ENCODE peak calls at places on chromosomes 2 and 18, in six cellular contexts. Z, B, T, Q, L and D are unnamed samples.

GRCh38 chr18:54888933-54889332 is 60.7 kb downstream of the RAB27B start:
- DNase-seq in Z (peak; percentile 45), B (no peak), T (peak; percentile 73), Q (peak; percentile 81), L (peak; percentile 63), D (no peak)

GRCh38 chr18:59994357-59994756 is 94.6 kb downstream of the PMAIP1 start:
- DNase-seq in Z (peak; percentile 17), B (peak; percentile 13), T (peak; percentile 2), Q (peak; percentile 45), L (no peak), D (no peak)

GRCh38 chr2:43226955-43227829 is 786 bp upstream of the ZFP36L2 start:
- DNase-seq in Z (peak; percentile 95), B (peak; percentile 79), T (peak; percentile 94), Q (peak; percentile 87), L (peak; percentile 76), D (peak; percentile 72)

GRCh38 chr2:44051948-44052347 is 56.2 kb upstream of the LRPPRC start:
- DNase-seq in Z (no peak), B (no peak), T (no peak), Q (no peak), L (no peak), D (no peak)

GRCh38 chr18:5895300-5895885 is at the start of gene TMEM200C:
- DNase-seq in Z (peak; percentile 7), B (peak; percentile 2), T (no peak), Q (no peak), L (no peak), D (no peak)

GRCh38 chr2:235577404-235578330 is 83.8 kb downstream of the AGAP1 start:
- DNase-seq in Z (peak; percentile 73), B (no peak), T (peak; percentile 79), Q (peak; percentile 78), L (no peak), D (no peak)

GRCh38 chr2:149094217-149095015 is 55.9 kb downstream of the LYPD6B start:
- DNase-seq in Z (no peak), B (no peak), T (peak; percentile 85), Q (peak; percentile 7), L (peak; percentile 12), D (no peak)

GRCh38 chr2:43225788-43226557 is 433 bp downstream of the ZFP36L2 start:
- DNase-seq in Z (peak; percentile 83), B (peak; percentile 85), T (peak; percentile 69), Q (peak; percentile 84), L (peak; percentile 76), D (peak; percentile 81)

GRCh38 chr2:2932692-2933305 is 444.8 kb downstream of the EIPR1 start:
- DNase-seq in Z (no peak), B (no peak), T (no peak), Q (no peak), L (no peak), D (no peak)

DNA sequence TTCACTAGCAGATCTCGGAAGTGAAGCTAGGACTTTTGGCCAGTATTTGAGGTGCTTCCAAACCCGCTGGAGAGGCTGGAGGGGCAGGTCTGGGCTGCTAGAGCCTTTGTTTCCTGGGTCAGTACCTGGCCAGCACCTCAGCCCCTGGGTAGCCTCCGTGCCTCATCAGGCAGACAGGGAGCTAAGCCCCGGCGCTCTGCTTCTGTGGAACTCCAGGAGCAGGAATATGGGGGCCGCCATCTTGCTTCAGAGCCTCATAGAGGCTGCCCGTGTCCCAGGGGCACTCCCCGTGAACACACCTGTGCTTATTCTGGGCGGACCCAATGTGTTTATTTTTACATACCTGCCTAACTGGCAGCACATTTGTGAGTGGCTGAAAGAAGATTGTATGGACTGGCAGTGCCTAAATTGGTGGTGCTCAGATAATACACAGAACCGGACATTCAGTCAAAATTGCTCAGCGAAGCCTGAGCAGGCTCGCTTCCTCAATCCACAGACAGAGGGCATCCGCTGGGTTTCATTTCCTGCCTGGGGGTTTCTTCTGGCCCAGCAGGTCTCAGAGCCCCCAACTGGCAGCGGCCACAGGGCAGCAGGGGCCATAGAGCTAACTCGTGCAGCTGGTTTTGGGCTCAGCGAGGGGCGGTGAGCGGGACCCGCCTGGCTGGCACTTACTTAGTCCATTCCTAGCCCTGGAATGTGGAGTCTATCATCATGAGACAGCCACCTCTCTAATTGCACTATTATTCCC is 176.8 kb upstream of the ALKAL2 start:
- DNase-seq in Z (no peak), B (peak; percentile 74), T (no peak), Q (no peak), L (no peak), D (no peak)
- TF ChIP-seq CTCF in Z (no peak), B (peak; percentile 52), T (no peak), Q (no peak), L (no peak), D (no peak)

GRCh38 chr2:198053776-198054175 is 249.4 kb downstream of the PLCL1 start:
- DNase-seq in Z (no peak), B (no peak), T (no peak), Q (no peak), L (no peak), D (no peak)

GRCh38 chr2:198052741-198053140 is 248.3 kb downstream of the PLCL1 start:
- DNase-seq in Z (no peak), B (no peak), T (no peak), Q (no peak), L (no peak), D (no peak)

GRCh38 chr2:198055726-198056125 is 251.3 kb downstream of the PLCL1 start:
- DNase-seq in Z (no peak), B (no peak), T (no peak), Q (no peak), L (no peak), D (no peak)

GRCh38 chr2:198053173-198053572 is 248.8 kb downstream of the PLCL1 start:
- DNase-seq in Z (no peak), B (no peak), T (no peak), Q (no peak), L (no peak), D (no peak)

GRCh38 chr2:198054299-198054698 is 249.9 kb downstream of the PLCL1 start:
- DNase-seq in Z (peak; percentile 44), B (peak; percentile 2), T (peak; percentile 33), Q (peak; percentile 50), L (peak; percentile 3), D (peak; percentile 65)
- TF ChIP-seq CTCF in Z (peak; percentile 63), B (no peak), T (peak; percentile 57), Q (peak; percentile 70), L (peak; percentile 46), D (peak; percentile 57)

GRCh38 chr2:222916229-222917197 is 55.7 kb downstream of the ACSL3 start:
- DNase-seq in Z (no peak), B (no peak), T (no peak), Q (peak; percentile 33), L (no peak), D (no peak)

GRCh38 chr2:222919841-222920609 is 59.2 kb downstream of the ACSL3 start:
- DNase-seq in Z (peak; percentile 75), B (no peak), T (peak; percentile 87), Q (peak; percentile 91), L (peak; percentile 58), D (no peak)

GRCh38 chr2:222912117-222912516 is 51.3 kb downstream of the ACSL3 start:
- DNase-seq in Z (peak; percentile 65), B (peak; percentile 72), T (peak; percentile 90), Q (peak; percentile 86), L (no peak), D (peak; percentile 37)

GRCh38 chr2:222912776-222913175 is 51.9 kb downstream of the ACSL3 start:
- DNase-seq in Z (no peak), B (no peak), T (no peak), Q (no peak), L (no peak), D (no peak)

DNA sequence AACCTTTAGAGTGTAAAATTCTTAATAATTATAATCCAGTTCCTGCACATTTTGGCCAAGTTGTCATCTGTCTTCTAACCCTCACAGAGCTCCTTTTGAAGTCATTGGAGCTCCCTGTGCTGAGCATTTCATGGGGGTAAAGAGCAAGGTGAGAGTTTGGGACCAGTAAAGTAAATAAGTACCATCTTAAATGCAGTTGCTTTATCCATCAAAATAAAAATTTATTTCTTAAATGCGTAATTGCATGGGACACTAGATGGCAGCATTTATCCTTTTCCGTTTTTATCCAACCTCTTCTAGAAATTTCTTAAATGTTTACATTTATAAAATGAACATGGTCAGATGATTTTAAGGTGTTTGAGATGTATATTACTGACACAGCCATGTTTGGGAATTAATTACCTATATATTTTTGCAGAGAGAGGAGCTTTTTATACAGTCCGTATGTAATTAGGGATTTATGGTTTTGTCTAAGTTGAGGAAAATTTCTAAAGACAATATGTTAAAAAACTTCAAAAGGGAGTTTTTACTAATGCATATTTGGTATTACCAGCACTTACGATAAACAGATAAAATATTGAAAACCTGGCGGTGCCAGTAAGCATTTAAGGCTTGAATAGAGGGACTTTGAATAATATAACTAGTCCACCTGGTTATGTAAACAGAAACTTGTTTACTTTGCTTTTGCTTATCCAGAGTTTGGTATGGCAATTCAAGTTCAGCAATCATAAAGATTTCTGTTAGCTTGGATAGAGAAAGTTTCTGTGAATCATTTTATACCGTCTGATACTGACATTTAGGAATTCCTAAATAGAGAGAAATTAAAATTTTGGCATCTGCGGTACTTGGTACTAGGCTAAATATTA is 54.5 kb downstream of the ACSL3 start:
- DNase-seq in Z (peak; percentile 49), B (no peak), T (peak; percentile 42), Q (peak; percentile 60), L (no peak), D (no peak)
- TF ChIP-seq CTCF in Z (peak; percentile 44), B (peak; percentile 59), T (peak; percentile 48), Q (peak; percentile 67), L (peak; percentile 42), D (peak; percentile 61)

GRCh38 chr2:118114863-118115262 is 26.6 kb downstream of the INSIG2 start:
- DNase-seq in Z (no peak), B (no peak), T (no peak), Q (no peak), L (no peak), D (no peak)
- TF ChIP-seq CTCF in Z (no peak), B (no peak), T (no peak), Q (no peak), L (no peak), D (no peak)

GRCh38 chr2:180385601-180386201 is 378.6 kb upstream of the CWC22 start:
- DNase-seq in Z (peak; percentile 87), B (no peak), T (peak; percentile 83), Q (peak; percentile 88), L (peak; percentile 55), D (no peak)
- TF ChIP-seq CTCF in Z (no peak), B (no peak), T (no peak), Q (no peak), L (no peak), D (no peak)

DNA sequence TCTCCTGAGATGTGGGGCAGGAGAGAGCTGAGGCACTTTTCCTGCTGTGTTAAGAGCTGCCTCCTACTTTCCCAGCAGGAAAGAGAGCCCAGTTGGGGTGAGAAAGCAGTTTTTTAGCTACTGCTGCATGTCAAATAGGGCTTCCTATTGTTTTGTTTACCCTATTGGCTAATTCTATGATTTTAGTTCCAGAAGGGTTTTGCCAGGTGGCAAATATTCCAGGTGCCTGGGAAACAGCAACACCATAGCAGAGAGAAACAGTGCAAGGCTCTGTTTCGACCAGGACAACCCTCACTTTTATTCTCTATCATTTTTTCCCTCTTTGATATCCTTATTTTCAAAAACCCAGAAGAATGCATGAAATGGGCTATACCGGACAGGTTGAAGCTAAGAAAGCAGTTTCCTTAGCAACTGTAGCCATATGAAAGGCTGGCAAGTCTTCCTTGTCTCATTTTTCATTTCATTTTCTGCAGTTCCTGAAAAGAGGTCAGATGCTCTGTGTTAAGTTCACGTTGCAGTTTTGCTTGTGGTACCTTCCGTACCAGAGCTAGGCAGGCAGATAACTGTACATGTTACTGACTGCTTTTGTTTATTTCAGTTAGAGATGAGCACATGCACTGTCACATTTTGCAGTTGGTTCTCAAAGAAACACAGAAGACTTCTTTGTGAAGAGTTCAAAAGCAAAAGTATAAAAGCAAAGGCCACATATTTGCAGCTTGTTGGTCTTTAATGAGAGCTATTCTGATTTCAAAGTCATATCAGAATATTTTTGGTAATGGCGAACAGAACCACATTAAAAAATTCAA is 84.8 kb downstream of the AQP4 start:
- DNase-seq in Z (no peak), B (no peak), T (no peak), Q (no peak), L (no peak), D (no peak)
- TF ChIP-seq CTCF in Z (no peak), B (no peak), T (no peak), Q (no peak), L (no peak), D (no peak)